ENCODE peak calls at places on chromosome 1, in seven cellular contexts. E is adrenal gland; C is right lobe of liver; W is fibroblast of mammary gland; F is choroid plexus epithelial cell; Q is BE2C; S is CD8-positive, alpha-beta T cell. I is an unnamed sample.

GRCh38 chr1:222084996-222085395 is 343.1 kb upstream of the DUSP10 start:
- DNase-seq in W (peak), F (no peak), E (no peak), S (no peak), Q (no peak), C (no peak), I (no peak)

GRCh38 chr1:212607924-212608208 is 695 bp upstream of the ATF3 start:
- DNase-seq in S (no peak), E (no peak), C (no peak), Q (no peak), W (no peak), F (no peak), I (peak)

GRCh38 chr1:14189381-14189780 is 409.1 kb upstream of the KAZN start:
- DNase-seq in E (no peak), F (no peak), Q (no peak), W (no peak), C (no peak), S (no peak), I (no peak)

GRCh38 chr1:20634065-20634593 is 871 bp downstream of the PINK1 start:
- DNase-seq in Q (no peak), W (no peak), S (no peak), F (no peak), C (peak), E (no peak), I (no peak)

GRCh38 chr1:91872560-91873081 is 13.3 kb downstream of the TGFBR3 start:
- DNase-seq in E (no peak), Q (no peak), F (no peak), S (no peak), W (peak), C (no peak), I (no peak)

GRCh38 chr1:186535388-186536133 is 74.6 kb upstream of the PDC start:
- DNase-seq in S (no peak), E (no peak), Q (no peak), F (peak), W (peak), C (no peak), I (no peak)

GRCh38 chr1:79323240-79324025 is 316.9 kb upstream of the ADGRL4 start:
- DNase-seq in Q (no peak), F (peak), E (no peak), W (peak), C (no peak), S (no peak), I (no peak)

GRCh38 chr1:1290238-1290731 is 10.0 kb downstream of the SCNN1D start:
- DNase-seq in C (peak), W (no peak), S (peak), F (peak), Q (peak), E (peak), I (peak)

GRCh38 chr1:150925080-150925479 is 1.1 kb upstream of the SETDB1 start:
- DNase-seq in F (peak), E (no peak), Q (no peak), S (peak), C (peak), W (no peak), I (no peak)

GRCh38 chr1:158716335-158716734 is 4.2 kb downstream of the OR6K3 start:
- DNase-seq in Q (no peak), C (no peak), F (no peak), S (no peak), W (no peak), E (no peak), I (no peak)

GRCh38 chr1:46301406-46302090 is 1.9 kb downstream of the LRRC41 start:
- DNase-seq in F (peak), W (peak), C (peak), S (no peak), E (peak), Q (peak), I (peak)

GRCh38 chr1:244113532-244114320 is 62.6 kb downstream of the ZBTB18 start:
- DNase-seq in S (no peak), C (no peak), W (no peak), F (peak), Q (no peak), E (no peak), I (no peak)

GRCh38 chr1:201513498-201514243 is 6.7 kb upstream of the CSRP1 start:
- DNase-seq in E (no peak), W (no peak), C (no peak), S (no peak), Q (no peak), F (no peak), I (no peak)

GRCh38 chr1:198054510-198054909 is 102.3 kb upstream of the NEK7 start:
- DNase-seq in Q (no peak), W (no peak), E (no peak), S (no peak), C (no peak), F (no peak), I (no peak)

GRCh38 chr1:13583592-13583963 is at the start of gene PDPN:
- DNase-seq in C (no peak), F (peak), Q (no peak), S (no peak), E (no peak), W (no peak), I (peak)

GRCh38 chr1:169086603-169087455 is 19.7 kb upstream of the ATP1B1 start:
- DNase-seq in F (peak), Q (peak), E (no peak), W (no peak), S (no peak), C (no peak), I (no peak)

GRCh38 chr1:7120863-7121621 is 335.8 kb downstream of the CAMTA1 start:
- DNase-seq in Q (no peak), C (no peak), S (no peak), E (peak), W (no peak), F (no peak), I (no peak)

GRCh38 chr1:225508538-225509375 is 80.9 kb upstream of the LBR start:
- DNase-seq in S (no peak), F (peak), E (peak), W (peak), C (no peak), Q (no peak), I (no peak)

GRCh38 chr1:146010126-146010738 is 11.3 kb downstream of the HJV start:
- DNase-seq in C (no peak), Q (no peak), F (no peak), S (no peak), E (no peak), W (no peak), I (no peak)

GRCh38 chr1:109636201-109636952 is 16.7 kb downstream of the AMPD2 start:
- DNase-seq in S (no peak), E (no peak), Q (peak), W (peak), C (no peak), F (peak), I (no peak)

GRCh38 chr1:156677616-156678596 is 699 bp upstream of the NES start:
- DNase-seq in F (peak), C (no peak), W (peak), E (peak), Q (peak), S (no peak), I (peak)

GRCh38 chr1:39842726-39843305 is 40.5 kb downstream of the TRIT1 start:
- DNase-seq in E (no peak), S (no peak), Q (no peak), F (no peak), C (no peak), W (no peak), I (no peak)

GRCh38 chr1:7320661-7321060 is 450.4 kb upstream of the VAMP3 start:
- DNase-seq in W (no peak), Q (no peak), F (no peak), C (no peak), S (no peak), E (no peak), I (no peak)

GRCh38 chr1:155981266-155982088 is 3.1 kb upstream of the ARHGEF2 start:
- DNase-seq in F (peak), E (no peak), W (peak), Q (no peak), C (no peak), S (peak), I (no peak)

GRCh38 chr1:208185801-208186201 is 58.4 kb downstream of the PLXNA2 start:
- DNase-seq in W (peak), Q (no peak), S (no peak), E (no peak), C (no peak), F (no peak), I (no peak)

GRCh38 chr1:186442651-186443114 is 18.2 kb downstream of the PDC start:
- DNase-seq in S (no peak), E (no peak), F (peak), Q (no peak), C (no peak), W (peak), I (no peak)

GRCh38 chr1:108505766-108506075 is 54.2 kb upstream of the EEIG2 start:
- DNase-seq in W (no peak), Q (no peak), C (no peak), E (no peak), F (no peak), S (no peak), I (no peak)

GRCh38 chr1:183277821-183278735 is 92.0 kb downstream of the LAMC2 start:
- DNase-seq in C (no peak), F (peak), E (no peak), S (no peak), Q (no peak), W (peak), I (no peak)

GRCh38 chr1:95407146-95407863 is 173.3 kb downstream of the RWDD3 start:
- DNase-seq in F (peak), S (no peak), E (no peak), C (no peak), Q (peak), W (no peak), I (no peak)

GRCh38 chr1:151435174-151435573 is 24.1 kb downstream of the POGZ start:
- DNase-seq in Q (no peak), C (no peak), W (peak), E (no peak), S (no peak), F (no peak), I (no peak)

GRCh38 chr1:42736152-42736551 is 3.9 kb downstream of the CLDN19 start:
- DNase-seq in E (no peak), S (no peak), F (peak), Q (peak), W (peak), C (no peak), I (peak)

GRCh38 chr1:153355445-153356071 is 2.1 kb upstream of the S100A9 start:
- DNase-seq in C (peak), S (no peak), Q (peak), F (peak), W (peak), E (peak), I (peak)

GRCh38 chr1:193537266-193538003 is 351.0 kb upstream of the B3GALT2 start:
- DNase-seq in E (no peak), W (no peak), F (no peak), S (peak), Q (no peak), C (no peak), I (no peak)

GRCh38 chr1:233025566-233025965 is 75.2 kb downstream of the NTPCR start:
- DNase-seq in E (no peak), F (no peak), W (no peak), C (no peak), Q (no peak), S (no peak), I (no peak)

GRCh38 chr1:114094675-114095074 is 59.0 kb downstream of the SYT6 start:
- DNase-seq in C (no peak), S (no peak), F (no peak), W (peak), E (no peak), Q (no peak), I (no peak)

GRCh38 chr1:165436994-165437393 is 7.9 kb downstream of the RXRG start:
- DNase-seq in F (no peak), E (no peak), W (no peak), Q (no peak), C (no peak), S (no peak), I (no peak)

GRCh38 chr1:234397732-234398131 is 24.5 kb downstream of the COA6 start:
- DNase-seq in S (no peak), E (no peak), W (no peak), F (no peak), Q (no peak), C (no peak), I (no peak)

GRCh38 chr1:234396871-234397270 is 23.6 kb downstream of the COA6 start:
- DNase-seq in C (no peak), W (no peak), S (no peak), Q (no peak), F (no peak), E (no peak), I (no peak)

GRCh38 chr1:234395297-234395696 is 22.0 kb downstream of the COA6 start:
- DNase-seq in S (no peak), Q (no peak), E (no peak), W (no peak), F (no peak), C (no peak), I (no peak)

GRCh38 chr1:234398849-234399381 is 25.7 kb downstream of the COA6 start:
- DNase-seq in W (peak), S (no peak), E (no peak), Q (no peak), C (no peak), F (peak), I (no peak)

GRCh38 chr1:234396092-234396491 is 22.8 kb downstream of the COA6 start:
- DNase-seq in S (no peak), C (no peak), E (no peak), W (no peak), Q (no peak), F (no peak), I (no peak)
- TF ChIP-seq CTCF in S (no peak), C (no peak), E (no peak), W (no peak), Q (no peak), F (no peak), I (no peak)

DNA sequence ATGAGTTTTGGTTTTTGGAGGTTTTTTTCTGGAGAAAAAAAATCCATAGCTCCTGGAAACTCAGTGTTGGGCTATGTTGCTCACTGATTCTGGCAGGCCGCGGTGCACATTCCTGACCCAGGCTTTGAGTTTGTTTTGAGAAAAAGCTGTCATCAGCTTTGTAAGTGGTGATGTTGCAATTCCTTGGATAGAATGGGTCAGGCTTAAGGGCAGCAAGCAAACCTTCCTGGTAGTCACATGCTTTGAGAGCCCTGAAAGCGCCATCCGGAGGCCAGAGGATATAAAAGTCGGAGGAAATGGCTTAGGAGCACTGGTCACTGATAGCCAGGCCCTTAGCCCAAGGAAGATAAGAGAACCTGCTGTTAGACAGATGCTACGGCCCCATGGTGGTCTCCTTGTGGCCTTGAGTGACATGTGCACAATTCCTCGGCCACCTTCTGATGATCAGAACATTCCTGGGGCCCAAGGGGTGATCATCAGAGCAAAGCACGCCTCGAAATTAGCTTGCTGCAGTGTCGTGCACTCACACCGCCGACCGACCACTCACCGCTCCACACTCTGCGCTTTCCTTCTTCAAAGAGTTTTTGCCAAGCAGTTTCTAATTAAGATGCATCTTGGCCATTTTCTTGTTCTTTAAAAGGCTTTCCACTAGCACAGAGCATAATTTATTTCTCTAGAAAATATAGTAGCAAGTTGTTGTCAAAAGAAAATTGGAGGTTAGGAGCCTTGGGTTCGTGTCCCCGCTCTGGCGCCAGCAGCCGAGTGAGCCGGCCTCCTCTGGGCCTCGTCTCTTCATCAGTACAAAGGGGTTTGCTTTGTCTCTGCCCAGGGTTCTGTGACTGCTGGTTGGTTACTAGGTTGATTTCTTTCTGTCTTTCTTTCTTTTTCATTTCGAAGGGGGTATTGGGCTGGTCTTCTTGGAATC is 78.7 kb downstream of the MAN1C1 start:
- DNase-seq in F (peak), C (peak), W (peak), S (no peak), E (peak), Q (no peak), I (peak)
- TF ChIP-seq CTCF in F (peak), C (peak), W (peak), S (no peak), E (no peak), Q (no peak), I (no peak)

DNA sequence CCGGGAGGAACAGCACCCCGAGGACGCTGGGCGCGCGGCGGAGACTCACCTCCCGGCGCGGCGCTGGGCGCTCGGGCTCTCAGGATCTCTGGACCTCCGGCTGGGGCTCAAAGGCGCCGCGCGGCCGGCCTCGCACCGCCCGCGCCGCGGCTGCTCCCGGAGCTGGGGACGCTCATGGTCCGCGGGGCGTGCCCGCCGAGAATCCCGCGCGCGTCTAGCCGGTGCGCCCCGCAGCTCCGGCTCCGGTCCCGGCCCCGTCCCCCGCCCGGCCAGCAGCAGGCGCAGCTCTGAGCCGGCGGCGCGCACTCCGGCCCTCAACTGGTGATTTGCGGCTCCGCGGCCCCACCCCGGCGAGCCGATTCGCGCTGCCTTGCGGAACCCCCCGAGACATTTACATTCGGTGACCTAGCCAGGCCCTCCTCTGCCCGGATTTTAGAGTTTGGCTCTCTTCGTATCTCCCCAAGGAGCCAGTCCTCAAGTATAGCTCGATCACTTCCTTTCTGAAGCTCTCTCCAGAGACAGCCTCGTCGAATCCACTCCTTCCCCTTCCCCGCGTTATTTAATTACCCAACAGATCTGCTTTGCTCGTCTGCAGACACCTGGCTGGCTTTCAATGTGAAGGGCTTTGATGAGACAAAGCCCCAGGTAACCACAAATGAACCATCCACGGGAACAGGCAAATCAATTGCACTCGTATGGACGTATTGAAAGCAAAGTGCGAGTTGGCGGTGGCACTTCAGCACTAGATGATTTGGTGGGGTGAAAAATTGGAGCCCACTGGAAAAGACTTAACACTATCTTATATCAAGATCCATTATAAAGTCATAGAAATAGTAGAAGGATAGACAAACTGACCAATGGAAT is at the start of gene BCAR3:
- DNase-seq in W (peak), Q (peak), F (peak), E (peak), S (peak), C (peak), I (peak)
- TF ChIP-seq CTCF in W (no peak), Q (peak), F (peak), E (peak), S (no peak), C (no peak), I (no peak)

GRCh38 chr1:30919025-30919881 is 10.7 kb upstream of the SDC3 start:
- DNase-seq in W (peak), F (peak), Q (peak), C (no peak), E (no peak), S (no peak), I (no peak)
- TF ChIP-seq CTCF in W (no peak), F (peak), Q (peak), C (no peak), E (no peak), S (no peak), I (no peak)

GRCh38 chr1:203873094-203873493 is 11.7 kb downstream of the SNRPE start:
- DNase-seq in E (no peak), F (no peak), W (no peak), Q (no peak), C (no peak), S (no peak), I (no peak)
- TF ChIP-seq CTCF in E (no peak), F (no peak), W (no peak), Q (no peak), C (no peak), S (no peak), I (no peak)

DNA sequence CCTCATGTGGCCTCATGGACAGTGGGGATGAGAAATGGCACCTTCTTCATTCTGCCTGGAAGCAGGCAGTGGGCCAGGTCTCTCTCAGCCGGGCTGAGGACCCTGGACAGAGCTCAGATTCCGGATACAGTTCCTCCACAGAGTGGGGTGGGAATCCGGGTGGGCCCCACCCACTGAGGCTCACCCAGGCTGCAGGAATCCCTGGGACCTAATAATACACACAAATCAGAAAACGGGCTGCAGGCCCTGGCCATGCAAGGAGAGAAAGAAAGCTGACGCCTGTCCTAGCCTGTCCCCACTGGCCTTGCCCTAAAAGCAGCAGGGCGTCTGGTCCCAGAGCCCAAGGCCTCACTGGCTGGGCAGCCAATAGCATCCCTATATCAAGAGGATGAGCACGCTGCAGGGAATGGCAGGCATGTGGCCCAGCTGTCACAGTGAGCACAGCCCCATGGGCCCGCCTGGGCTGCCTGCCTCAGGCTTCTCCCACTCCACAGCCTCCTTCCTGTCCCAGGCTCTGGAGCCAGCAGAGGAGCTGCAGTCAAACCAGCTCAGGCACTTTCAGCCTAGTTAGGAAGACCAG is 25.3 kb downstream of the ACTA1 start:
- DNase-seq in Q (peak), W (no peak), S (no peak), C (no peak), F (no peak), E (peak), I (no peak)
- TF ChIP-seq CTCF in Q (no peak), W (no peak), S (no peak), C (no peak), F (no peak), E (no peak), I (no peak)